ENCODE peak calls at places on chromosomes 2 and 18, in eight cellular contexts. One of them, this sample, is unnamed.

GRCh38 chr2:220320326-220320725 is 692.9 kb downstream of the SLC4A3 start:
- DNase-seq in cerebellar cortex: no peak
- DNase-seq in activated CD4-positive, alpha-beta T cell treated with anti-CD3 and anti-CD28 coated beads, Interleukin-2, amount 50 U/mL, for 1 hour: no peak
- DNase-seq in GM03348: no peak
- DNase-seq in nephron progenitor cell: no peak
- DNase-seq in breast epithelium: no peak
- DNase-seq in SW 1271: no peak
- DNase-seq in substantia nigra: no peak
- DNase-seq in this sample: no peak

GRCh38 chr18:48412339-48412929 is 3.3 kb upstream of the ZBTB7C start:
- DNase-seq in nephron progenitor cell: peak
- DNase-seq in SW 1271: peak
- DNase-seq in breast epithelium: no peak
- DNase-seq in activated CD4-positive, alpha-beta T cell treated with anti-CD3 and anti-CD28 coated beads, Interleukin-2, amount 50 U/mL, for 1 hour: peak
- DNase-seq in cerebellar cortex: peak
- DNase-seq in substantia nigra: no peak
- DNase-seq in GM03348: peak
- DNase-seq in this sample: no peak

GRCh38 chr2:195535911-195536522 is 121.0 kb upstream of the SLC39A10 start:
- DNase-seq in GM03348: no peak
- DNase-seq in activated CD4-positive, alpha-beta T cell treated with anti-CD3 and anti-CD28 coated beads, Interleukin-2, amount 50 U/mL, for 1 hour: peak
- DNase-seq in SW 1271: no peak
- DNase-seq in cerebellar cortex: no peak
- DNase-seq in nephron progenitor cell: no peak
- DNase-seq in breast epithelium: no peak
- DNase-seq in substantia nigra: peak
- DNase-seq in this sample: no peak

GRCh38 chr18:13462686-13463085 is 244.1 kb downstream of the LDLRAD4 start:
- DNase-seq in GM03348: no peak
- DNase-seq in nephron progenitor cell: no peak
- DNase-seq in breast epithelium: no peak
- DNase-seq in substantia nigra: no peak
- DNase-seq in activated CD4-positive, alpha-beta T cell treated with anti-CD3 and anti-CD28 coated beads, Interleukin-2, amount 50 U/mL, for 1 hour: no peak
- DNase-seq in cerebellar cortex: no peak
- DNase-seq in SW 1271: no peak
- DNase-seq in this sample: no peak

GRCh38 chr2:219444566-219445091 is 10.0 kb downstream of the SPEG start:
- DNase-seq in SW 1271: no peak
- DNase-seq in GM03348: no peak
- DNase-seq in activated CD4-positive, alpha-beta T cell treated with anti-CD3 and anti-CD28 coated beads, Interleukin-2, amount 50 U/mL, for 1 hour: no peak
- DNase-seq in breast epithelium: no peak
- DNase-seq in substantia nigra: no peak
- DNase-seq in nephron progenitor cell: no peak
- DNase-seq in cerebellar cortex: no peak
- DNase-seq in this sample: no peak

GRCh38 chr2:235595420-235596010 is 101.7 kb downstream of the AGAP1 start:
- DNase-seq in nephron progenitor cell: peak
- DNase-seq in substantia nigra: peak
- DNase-seq in cerebellar cortex: peak
- DNase-seq in SW 1271: no peak
- DNase-seq in GM03348: peak
- DNase-seq in activated CD4-positive, alpha-beta T cell treated with anti-CD3 and anti-CD28 coated beads, Interleukin-2, amount 50 U/mL, for 1 hour: peak
- DNase-seq in breast epithelium: peak
- DNase-seq in this sample: peak

GRCh38 chr2:19357383-19358241 is 811 bp downstream of the OSR1 start:
- DNase-seq in activated CD4-positive, alpha-beta T cell treated with anti-CD3 and anti-CD28 coated beads, Interleukin-2, amount 50 U/mL, for 1 hour: peak
- DNase-seq in breast epithelium: no peak
- DNase-seq in cerebellar cortex: no peak
- DNase-seq in substantia nigra: no peak
- DNase-seq in GM03348: peak
- DNase-seq in nephron progenitor cell: peak
- DNase-seq in SW 1271: no peak
- DNase-seq in this sample: no peak

GRCh38 chr18:79554321-79554720 is 125.3 kb upstream of the CTDP1 start:
- DNase-seq in SW 1271: no peak
- DNase-seq in GM03348: no peak
- DNase-seq in substantia nigra: no peak
- DNase-seq in activated CD4-positive, alpha-beta T cell treated with anti-CD3 and anti-CD28 coated beads, Interleukin-2, amount 50 U/mL, for 1 hour: no peak
- DNase-seq in breast epithelium: no peak
- DNase-seq in nephron progenitor cell: no peak
- DNase-seq in cerebellar cortex: no peak
- DNase-seq in this sample: no peak